ENCODE peak calls at places on chromosome 1, in four cellular contexts. R, L, H and I are unnamed samples.
A peak's percentile ranks its signal among the peaks of the same experiment; 100 is the strongest.

GRCh38 chr1:109819906-109820305 is 56.2 kb upstream of the EPS8L3 start:
- DNase-seq in R (no peak), L (no peak), H (no peak), I (no peak)

GRCh38 chr1:187001198-187001904 is 172.6 kb downstream of the PLA2G4A start:
- DNase-seq in R (peak; percentile 61), L (peak; percentile 95), H (no peak), I (peak; percentile 83)

GRCh38 chr1:29473167-29473855 is 237.0 kb downstream of the PTPRU start:
- DNase-seq in R (no peak), L (no peak), H (no peak), I (no peak)

GRCh38 chr1:228463559-228464455 is 23.4 kb upstream of the RNF187 start:
- DNase-seq in R (no peak), L (no peak), H (no peak), I (no peak)

GRCh38 chr1:112852276-112852675 is 103.7 kb downstream of the SLC16A1 start:
- DNase-seq in R (no peak), L (no peak), H (no peak), I (no peak)

GRCh38 chr1:59015708-59016107 is 231.9 kb upstream of the JUN start:
- DNase-seq in R (peak; percentile 68), L (peak; percentile 85), H (no peak), I (no peak)

GRCh38 chr1:37663426-37664000 is 28.8 kb upstream of the CDCA8 start:
- DNase-seq in R (no peak), L (no peak), H (no peak), I (no peak)

GRCh38 chr1:94095744-94096469 is 25.0 kb downstream of the ABCA4 start:
- DNase-seq in R (no peak), L (peak; percentile 78), H (no peak), I (peak; percentile 46)

GRCh38 chr1:154772611-154773515 is 97.2 kb downstream of the KCNN3 start:
- DNase-seq in R (no peak), L (no peak), H (no peak), I (no peak)

GRCh38 chr1:21099034-21099868 is 77.4 kb downstream of the EIF4G3 start:
- DNase-seq in R (peak; percentile 74), L (peak; percentile 33), H (no peak), I (no peak)

GRCh38 chr1:168734946-168735345 is 5.9 kb upstream of the DPT start:
- DNase-seq in R (no peak), L (no peak), H (no peak), I (no peak)
- TF ChIP-seq CTCF in R (peak; percentile 46), L (no peak), H (no peak), I (no peak)

GRCh38 chr1:234603221-234604204 is 6.5 kb downstream of the IRF2BP2 start:
- DNase-seq in R (peak; percentile 22), L (peak; percentile 73), H (no peak), I (no peak)

GRCh38 chr1:234601217-234602017 is 8.6 kb downstream of the IRF2BP2 start:
- DNase-seq in R (peak; percentile 22), L (peak; percentile 52), H (no peak), I (no peak)

GRCh38 chr1:234604393-234604725 is 5.6 kb downstream of the IRF2BP2 start:
- DNase-seq in R (no peak), L (no peak), H (no peak), I (no peak)

GRCh38 chr1:234600418-234601216 is 9.4 kb downstream of the IRF2BP2 start:
- DNase-seq in R (peak; percentile 43), L (peak; percentile 60), H (peak; percentile 29), I (peak; percentile 83)

GRCh38 chr1:234602334-234603220 is 7.4 kb downstream of the IRF2BP2 start:
- DNase-seq in R (peak; percentile 88), L (peak; percentile 99), H (no peak), I (peak; percentile 83)
- H3K4me3 ChIP-seq in R (peak overlapping the region; percentile 78), L (peak overlapping the region; percentile 58), H (no peak overlapping the region), I (peak overlapping the region; percentile 82)

DNA sequence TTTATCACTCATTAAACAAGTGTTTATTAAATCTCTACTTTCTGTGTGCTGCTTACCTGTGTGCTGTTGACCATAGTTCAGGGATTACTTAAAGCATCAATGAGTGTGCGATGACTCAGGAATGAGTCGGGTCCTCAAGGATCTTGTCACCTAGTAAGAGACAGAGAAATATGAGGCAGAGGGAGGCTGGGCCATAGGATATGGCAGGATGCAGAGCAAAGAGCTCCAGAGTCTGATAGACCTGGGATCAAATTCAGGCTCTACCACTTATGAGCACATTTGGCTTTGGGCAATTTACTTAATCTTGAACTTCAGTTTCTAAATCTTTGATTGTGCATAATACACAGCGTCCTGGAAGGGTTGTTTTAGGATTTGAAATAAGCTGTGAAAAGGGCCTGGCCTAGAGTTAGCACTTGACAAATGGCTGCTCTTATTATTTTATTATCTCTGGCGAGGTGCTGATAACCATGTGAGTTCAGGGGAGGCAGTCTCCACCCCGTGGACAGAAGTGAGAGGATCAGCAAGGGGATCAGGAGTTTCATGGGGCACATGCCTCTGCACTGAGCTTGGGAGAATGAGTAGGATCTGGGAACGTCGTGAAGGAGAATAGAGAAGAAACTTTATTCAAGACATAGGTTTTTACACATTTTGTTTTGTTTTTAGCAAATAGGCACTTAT is 94.5 kb downstream of the ROR1 start:
- DNase-seq in R (peak; percentile 98), L (peak; percentile 49), H (no peak), I (no peak)
- TF ChIP-seq CTCF in R (peak; percentile 29), L (no peak), H (no peak), I (no peak)

DNA sequence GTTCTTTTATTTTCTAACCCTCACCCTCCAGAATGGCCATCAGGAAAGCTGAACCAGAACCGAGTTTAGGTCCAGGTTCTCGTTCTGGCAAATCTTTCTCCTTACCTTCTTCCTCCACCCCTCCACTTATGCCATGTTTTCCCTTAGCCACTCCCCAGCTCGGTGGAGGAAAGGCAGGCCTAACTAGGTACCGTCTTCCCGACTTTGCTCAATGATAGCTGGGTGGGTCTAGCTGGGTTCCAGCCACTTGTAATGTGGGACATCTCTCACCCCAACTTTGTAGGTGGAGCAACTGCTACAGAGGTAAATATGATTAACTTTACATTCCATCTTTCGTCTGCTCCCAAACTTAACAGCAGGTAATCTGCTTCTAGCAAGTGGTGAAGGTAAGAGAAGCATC is 646 bp downstream of the BNIPL start:
- DNase-seq in R (no peak), L (no peak), H (no peak), I (no peak)
- H3K4me3 ChIP-seq in R (no peak overlapping the region), L (no peak overlapping the region), H (no peak overlapping the region), I (no peak overlapping the region)

DNA sequence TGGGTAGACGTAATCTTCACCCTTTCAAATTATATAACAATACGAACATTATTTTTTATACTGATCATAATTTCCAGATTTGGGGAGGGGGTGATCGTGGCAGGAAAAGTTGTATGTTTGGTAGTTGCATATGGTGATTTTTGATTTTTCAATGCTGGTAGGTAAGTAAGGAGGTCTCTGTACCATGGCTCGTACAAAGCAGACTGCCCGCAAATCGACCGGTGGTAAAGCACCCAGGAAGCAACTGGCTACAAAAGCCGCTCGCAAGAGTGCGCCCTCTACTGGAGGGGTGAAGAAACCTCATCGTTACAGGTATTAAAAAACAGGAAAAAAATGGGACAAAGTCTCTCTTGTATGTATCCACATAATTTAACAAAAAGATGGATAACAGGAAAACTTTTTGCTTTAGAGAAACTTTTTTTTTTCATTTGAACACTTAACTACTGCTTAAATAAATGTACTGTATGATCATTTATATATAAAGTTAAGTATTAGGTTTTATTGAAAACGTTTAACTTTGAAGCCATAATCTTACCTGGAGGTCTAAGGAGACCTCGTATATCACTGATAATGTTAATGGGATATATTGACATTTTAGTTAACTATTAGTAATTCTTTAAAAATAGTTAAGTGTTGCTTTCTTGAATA is 1.8 kb downstream of the H3-3A start:
- DNase-seq in R (peak; percentile 57), L (peak; percentile 10), H (no peak), I (no peak)
- TF ChIP-seq CTCF in R (peak; percentile 67), L (peak; percentile 64), H (peak; percentile 74), I (peak; percentile 65)

GRCh38 chr1:19483261-19483660 is 2.1 kb downstream of the CAPZB start:
- DNase-seq in R (no peak), L (no peak), H (no peak), I (no peak)

GRCh38 chr1:19483691-19484090 is 1.6 kb downstream of the CAPZB start:
- DNase-seq in R (no peak), L (no peak), H (no peak), I (no peak)

GRCh38 chr1:19479351-19480120 is 5.8 kb downstream of the CAPZB start:
- DNase-seq in R (no peak), L (no peak), H (no peak), I (no peak)

GRCh38 chr1:19480282-19480681 is 5.1 kb downstream of the CAPZB start:
- DNase-seq in R (no peak), L (no peak), H (no peak), I (no peak)

DNA sequence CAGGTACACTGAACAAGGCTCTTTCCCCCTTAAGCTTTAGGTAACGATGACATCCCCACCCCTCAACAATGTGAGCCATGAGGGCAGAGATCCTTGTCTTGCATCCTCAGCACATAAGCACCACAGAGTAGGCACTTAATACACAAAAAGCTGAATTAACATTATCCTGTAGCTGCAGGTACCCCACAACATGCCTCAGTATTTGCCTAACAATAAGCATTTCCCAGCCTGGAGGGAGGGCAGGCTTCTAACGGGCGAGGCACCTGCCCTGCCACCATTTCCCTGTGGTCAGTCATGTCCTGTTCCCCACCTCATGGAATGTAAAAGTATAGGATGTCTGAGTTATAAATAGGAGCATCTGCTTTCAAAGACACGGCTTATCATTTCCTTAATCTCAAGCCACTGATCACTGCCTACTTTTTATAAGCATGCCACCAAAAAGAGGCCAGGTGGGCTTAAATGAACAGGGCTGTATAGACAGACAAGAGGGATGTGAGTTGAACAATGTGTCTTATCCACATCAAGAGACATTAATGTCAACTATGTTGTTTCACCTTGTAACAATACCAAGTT is 3.4 kb downstream of the CAPZB start:
- DNase-seq in R (no peak), L (no peak), H (no peak), I (no peak)
- H3K4me3 ChIP-seq in R (no peak overlapping the region), L (no peak overlapping the region), H (no peak overlapping the region), I (peak overlapping the region; percentile 94)

GRCh38 chr1:179745131-179745611 is 2.1 kb downstream of the FAM163A start:
- DNase-seq in R (no peak), L (no peak), H (no peak), I (no peak)
- TF ChIP-seq CTCF in R (no peak), L (no peak), H (no peak), I (no peak)